ENCODE peak calls at places on chromosomes 2 and 18, in eight cellular contexts. W is heart right ventricle, N is IMR-90, B is adrenal gland, E is left ventricle myocardium inferior, J is K562, P is DND-41, R is BE2C. Q is an unnamed sample.

GRCh38 chr2:18096836-18097405 is 218.5 kb downstream of the KCNS3 start:
- DNase-seq in W (no peak), N (no peak), B (no peak), E (no peak), J (no peak), P (no peak), R (no peak), Q (no peak)

GRCh38 chr2:230974096-230974913 is 21.6 kb upstream of the SPATA3 start:
- DNase-seq in W (no peak), N (peak; percentile 59), B (no peak), E (no peak), J (no peak), P (peak; percentile 52), R (no peak), Q (peak; percentile 90)

GRCh38 chr2:170974304-170974993 is 45.4 kb downstream of the GORASP2 start:
- DNase-seq in W (no peak), N (no peak), B (no peak), E (no peak), J (no peak), P (no peak), R (no peak), Q (no peak)

GRCh38 chr2:53018830-53019425 is 748.7 kb upstream of the CHAC2 start:
- DNase-seq in W (no peak), N (peak; percentile 34), B (no peak), E (no peak), J (no peak), P (no peak), R (no peak), Q (no peak)

GRCh38 chr2:96240341-96241038 is 25.3 kb downstream of the TMEM127 start:
- DNase-seq in W (no peak), N (no peak), B (no peak), E (no peak), J (no peak), P (no peak), R (no peak), Q (no peak)

GRCh38 chr18:71116535-71116934 is 827.7 kb downstream of the SOCS6 start:
- DNase-seq in W (peak; percentile 14), N (no peak), B (peak; percentile 23), E (no peak), J (no peak), P (no peak), R (no peak), Q (no peak)

GRCh38 chr2:201127570-201127969 is 11.6 kb downstream of the CFLAR start:
- DNase-seq in W (peak; percentile 38), N (peak; percentile 74), B (no peak), E (no peak), J (no peak), P (peak; percentile 40), R (no peak), Q (no peak)

GRCh38 chr2:23092831-23093230 is 292.1 kb upstream of the KLHL29 start:
- DNase-seq in W (no peak), N (peak; percentile 2), B (no peak), E (no peak), J (no peak), P (no peak), R (no peak), Q (no peak)

GRCh38 chr2:174636979-174637378 is 39.4 kb upstream of the WIPF1 start:
- DNase-seq in W (no peak), N (no peak), B (no peak), E (no peak), J (no peak), P (no peak), R (no peak), Q (no peak)

GRCh38 chr2:97742381-97742847 is 29.0 kb downstream of the ZAP70 start:
- DNase-seq in W (no peak), N (no peak), B (no peak), E (peak; percentile 44), J (no peak), P (no peak), R (no peak), Q (no peak)

GRCh38 chr18:74840492-74841167 is 243.0 kb downstream of the ZNF407 start:
- DNase-seq in W (no peak), N (peak; percentile 82), B (no peak), E (no peak), J (no peak), P (no peak), R (no peak), Q (no peak)
- H3K4me3 ChIP-seq in W (no peak overlapping the region), N (no peak overlapping the region), B (no peak overlapping the region), E (no peak overlapping the region), J (no peak overlapping the region), P (no peak overlapping the region), R (no peak overlapping the region), Q (no peak overlapping the region)

GRCh38 chr2:149456285-149456684 is 125.9 kb downstream of the LYPD6 start:
- DNase-seq in W (no peak), N (no peak), B (no peak), E (no peak), J (no peak), P (no peak), R (no peak), Q (no peak)
- TF ChIP-seq CTCF in W (no peak), N (no peak), B (no peak), E (no peak), J (no peak), P (no peak), R (no peak), Q (peak; percentile 19)

GRCh38 chr2:11833601-11834000 is 87.2 kb downstream of the LPIN1 start:
- DNase-seq in W (no peak), N (peak; percentile 64), B (no peak), E (no peak), J (no peak), P (peak; percentile 20), R (no peak), Q (no peak)

GRCh38 chr2:11836647-11837219 is 90.3 kb downstream of the LPIN1 start:
- DNase-seq in W (no peak), N (no peak), B (no peak), E (no peak), J (no peak), P (peak; percentile 20), R (no peak), Q (no peak)

GRCh38 chr2:11837875-11838734 is 91.7 kb downstream of the LPIN1 start:
- DNase-seq in W (no peak), N (no peak), B (no peak), E (no peak), J (no peak), P (peak; percentile 1), R (no peak), Q (no peak)

GRCh38 chr2:11832531-11832930 is 86.1 kb downstream of the LPIN1 start:
- DNase-seq in W (no peak), N (no peak), B (no peak), E (no peak), J (no peak), P (peak; percentile 6), R (no peak), Q (no peak)

DNA sequence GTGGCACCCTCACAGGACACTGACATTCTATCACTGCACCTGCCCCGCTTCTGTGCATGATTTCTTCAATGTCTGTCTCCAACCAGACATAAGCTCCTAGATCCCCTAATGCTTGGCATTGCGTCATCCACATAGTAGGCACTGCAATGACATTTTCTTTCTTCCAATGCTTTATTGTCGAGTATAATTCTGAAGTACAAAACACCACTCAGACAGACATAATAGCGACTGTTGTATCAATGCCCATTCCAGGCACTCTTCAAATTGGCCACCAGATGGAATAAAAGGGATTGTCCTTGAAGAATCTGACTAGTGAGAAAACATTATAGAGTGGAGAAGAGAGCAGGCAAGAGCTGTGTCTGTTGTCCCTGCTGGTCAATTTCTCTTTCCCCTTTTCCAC is 89.0 kb downstream of the LPIN1 start:
- DNase-seq in W (no peak), N (no peak), B (no peak), E (no peak), J (peak; percentile 23), P (no peak), R (no peak), Q (no peak)
- H3K4me3 ChIP-seq in W (no peak overlapping the region), N (no peak overlapping the region), B (no peak overlapping the region), E (no peak overlapping the region), J (no peak overlapping the region), P (no peak overlapping the region), R (no peak overlapping the region), Q (no peak overlapping the region)

DNA sequence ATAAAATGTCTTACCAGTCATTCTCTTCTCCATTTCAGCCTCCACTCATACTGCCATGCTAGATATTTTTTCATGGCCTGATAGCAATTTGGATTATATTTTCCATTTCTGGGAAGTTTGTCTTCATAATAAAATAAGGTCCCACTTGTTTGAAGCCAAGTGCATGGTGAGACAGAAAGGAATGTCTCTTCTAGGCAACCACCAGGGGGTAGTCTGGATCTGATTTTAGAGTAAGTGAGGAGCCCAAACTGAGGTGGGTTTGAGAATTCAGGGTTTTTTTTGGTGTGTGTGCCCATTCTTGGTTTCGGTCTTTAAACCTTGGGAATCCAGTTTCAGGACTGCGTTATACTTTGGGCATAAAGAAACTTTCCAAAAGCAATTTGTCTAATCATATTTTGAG is 315.5 kb downstream of the RPRM start:
- DNase-seq in W (no peak), N (no peak), B (peak; percentile 23), E (no peak), J (no peak), P (peak; percentile 5), R (peak; percentile 28), Q (no peak)
- TF ChIP-seq CTCF in W (peak; percentile 27), N (peak; percentile 14), B (peak; percentile 47), E (peak; percentile 31), J (no peak), P (peak; percentile 54), R (peak; percentile 61), Q (peak; percentile 58)